ENCODE peak calls at places on chromosome 3, in six cellular contexts. G is HCT116, Y is vagina, X is WERI-Rb-1, K is prostate gland, S is A673. T is an unnamed sample.

GRCh38 chr3:184240384-184241140 is 8.2 kb downstream of the ALG3 start:
- DNase-seq in G (no peak), Y (no peak), X (no peak), K (no peak), S (peak), T (no peak)

GRCh38 chr3:172601066-172601832 is 78.0 kb upstream of the TNFSF10 start:
- DNase-seq in G (no peak), Y (no peak), X (no peak), K (no peak), S (no peak), T (no peak)

GRCh38 chr3:69740103-69741021 is 1.1 kb downstream of the MITF start:
- DNase-seq in G (no peak), Y (no peak), X (peak), K (peak), S (no peak), T (peak)

GRCh38 chr3:185041540-185041939 is 111.3 kb downstream of the C3orf70 start:
- DNase-seq in G (no peak), Y (no peak), X (no peak), K (no peak), S (no peak), T (no peak)

GRCh38 chr3:154151969-154152368 is 30.8 kb downstream of the ARHGEF26 start:
- DNase-seq in G (no peak), Y (no peak), X (no peak), K (no peak), S (no peak), T (no peak)

GRCh38 chr3:184679056-184679502 is 32.8 kb downstream of the MAGEF1 start:
- DNase-seq in G (no peak), Y (no peak), X (no peak), K (no peak), S (peak), T (no peak)

GRCh38 chr3:146558811-146559210 is 14.4 kb upstream of the PLSCR1 start:
- DNase-seq in G (no peak), Y (no peak), X (no peak), K (no peak), S (no peak), T (no peak)

GRCh38 chr3:187718802-187719201 is 16.4 kb upstream of the RTP2 start:
- DNase-seq in G (no peak), Y (no peak), X (no peak), K (no peak), S (no peak), T (no peak)

GRCh38 chr3:12347301-12347700 is 58.4 kb downstream of the PPARG start:
- DNase-seq in G (no peak), Y (no peak), X (no peak), K (no peak), S (no peak), T (no peak)

GRCh38 chr3:155131104-155131503 is 51.0 kb downstream of the MME start:
- DNase-seq in G (no peak), Y (no peak), X (no peak), K (peak), S (no peak), T (peak)

GRCh38 chr3:4994823-4995499 is 15.7 kb downstream of the BHLHE40 start:
- DNase-seq in G (peak), Y (peak), X (peak), K (peak), S (no peak), T (peak)

GRCh38 chr3:10330319-10330718 is 9.4 kb upstream of the SEC13 start:
- DNase-seq in G (no peak), Y (no peak), X (no peak), K (no peak), S (no peak), T (no peak)

GRCh38 chr3:68854170-68854569 is 78.2 kb downstream of the TAFA4 start:
- DNase-seq in G (no peak), Y (no peak), X (no peak), K (no peak), S (no peak), T (no peak)

GRCh38 chr3:45105855-45106655 is 40.1 kb downstream of the CDCP1 start:
- DNase-seq in G (peak), Y (no peak), X (no peak), K (no peak), S (no peak), T (no peak)

GRCh38 chr3:1469248-1469647 is 376.4 kb downstream of the CNTN6 start:
- DNase-seq in G (no peak), Y (no peak), X (no peak), K (no peak), S (no peak), T (no peak)

GRCh38 chr3:188539631-188540194 is 385.8 kb downstream of the LPP start:
- DNase-seq in G (no peak), Y (no peak), X (no peak), K (no peak), S (no peak), T (no peak)

GRCh38 chr3:20128378-20128777 is 57.6 kb downstream of the SGO1 start:
- DNase-seq in G (no peak), Y (no peak), X (no peak), K (peak), S (no peak), T (no peak)

GRCh38 chr3:86801921-86802320 is 189.0 kb downstream of the VGLL3 start:
- DNase-seq in G (no peak), Y (no peak), X (no peak), K (no peak), S (no peak), T (no peak)

GRCh38 chr3:126551839-126552687 is 6.7 kb downstream of the C3orf22 start:
- DNase-seq in G (no peak), Y (no peak), X (peak), K (no peak), S (no peak), T (no peak)

GRCh38 chr3:17974206-17974841 is 231.9 kb upstream of the TBC1D5 start:
- DNase-seq in G (no peak), Y (no peak), X (no peak), K (no peak), S (no peak), T (peak)

GRCh38 chr3:191412764-191413163 is 48.2 kb upstream of the PYDC2 start:
- DNase-seq in G (no peak), Y (no peak), X (no peak), K (no peak), S (peak), T (peak)

GRCh38 chr3:24513463-24513862 is 18.8 kb upstream of the THRB start:
- DNase-seq in G (no peak), Y (no peak), X (no peak), K (no peak), S (no peak), T (no peak)

GRCh38 chr3:185009650-185010049 is 143.2 kb downstream of the C3orf70 start:
- DNase-seq in G (no peak), Y (no peak), X (no peak), K (no peak), S (no peak), T (no peak)

GRCh38 chr3:39267631-39268553 is 11.9 kb downstream of the CX3CR1 start:
- DNase-seq in G (no peak), Y (no peak), X (no peak), K (no peak), S (no peak), T (no peak)

GRCh38 chr3:148746053-148746452 is 48.4 kb downstream of the AGTR1 start:
- DNase-seq in G (no peak), Y (no peak), X (no peak), K (no peak), S (no peak), T (no peak)

GRCh38 chr3:104629038-104629437 is 737.7 kb upstream of the ALCAM start:
- DNase-seq in G (peak), Y (no peak), X (no peak), K (no peak), S (no peak), T (peak)

GRCh38 chr3:32238816-32239637 is 547 bp downstream of the CMTM8 start:
- DNase-seq in G (no peak), Y (no peak), X (peak), K (peak), S (peak), T (peak)

GRCh38 chr3:169150343-169150742 is 513.2 kb downstream of the MECOM start:
- DNase-seq in G (no peak), Y (no peak), X (no peak), K (no peak), S (no peak), T (no peak)
- H3K27ac ChIP-seq in G (no peak), Y (no peak), X (no peak), K (no peak), S (no peak), T (no peak)

DNA sequence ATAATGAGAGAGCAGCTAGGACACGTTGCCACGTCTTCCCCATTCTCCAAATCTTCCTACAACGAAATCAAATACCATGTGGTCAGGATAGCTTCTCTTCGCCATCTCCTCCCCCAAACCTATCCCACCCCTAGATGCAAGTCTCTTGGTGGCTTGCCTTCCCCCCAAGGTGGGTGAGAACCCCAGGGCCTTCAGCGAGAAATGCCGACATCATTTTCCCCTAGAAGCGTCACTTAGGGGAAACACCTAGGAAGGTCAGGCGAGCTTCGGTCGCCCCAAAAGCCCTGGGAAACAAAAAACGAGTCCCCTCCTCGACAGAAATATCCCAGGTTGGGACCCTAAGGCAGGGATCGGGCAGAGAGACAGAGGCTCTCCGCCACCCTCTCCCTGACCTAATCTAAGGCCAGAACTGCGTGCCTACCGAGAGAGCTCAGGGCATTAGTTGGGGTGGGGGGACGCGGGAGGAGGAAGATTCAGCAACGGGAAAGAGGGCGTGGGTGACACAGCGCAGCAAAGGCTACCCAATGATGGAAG is 502 bp downstream of the DPH3 start:
- DNase-seq in G (no peak), Y (no peak), X (no peak), K (no peak), S (no peak), T (no peak)
- H3K27ac ChIP-seq in G (peak), Y (peak), X (peak), K (peak), S (peak), T (peak)

DNA sequence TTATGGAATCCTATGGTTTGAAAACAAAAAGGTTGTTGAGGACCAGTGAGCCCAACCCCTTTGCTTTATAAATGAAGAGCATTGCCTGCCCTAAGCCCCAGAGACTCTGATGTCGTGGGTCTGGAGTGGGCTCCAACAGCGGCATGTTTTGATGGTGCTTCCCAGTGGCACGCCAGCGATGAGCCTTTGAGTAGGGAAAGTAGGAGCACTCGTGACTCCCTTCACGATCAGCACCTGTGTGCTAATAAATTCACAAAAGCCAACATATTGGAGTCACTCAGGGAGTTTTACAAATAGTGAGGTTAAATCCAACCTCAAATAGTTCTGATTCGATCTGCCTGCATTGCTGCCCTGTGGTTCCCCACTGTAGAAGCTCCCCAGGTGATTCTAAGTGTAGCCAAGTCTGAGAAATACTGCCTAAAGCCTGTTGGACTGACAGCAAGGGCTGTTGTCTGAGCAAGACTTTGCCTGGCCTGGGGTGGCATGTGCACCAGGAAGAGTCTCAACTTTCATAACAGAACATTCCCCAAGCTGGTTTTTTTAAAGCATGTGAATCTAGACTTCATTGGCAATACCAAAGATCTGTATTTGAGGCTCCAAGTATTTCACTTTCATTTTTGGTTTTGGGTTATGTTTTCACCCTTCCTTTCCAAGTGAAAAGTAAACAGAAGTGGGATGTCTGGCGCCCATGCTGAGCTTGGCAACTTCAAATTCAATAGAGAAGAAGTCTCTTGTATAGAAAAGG is 9.9 kb downstream of the CCR5 start:
- DNase-seq in G (no peak), Y (no peak), X (no peak), K (peak), S (no peak), T (no peak)
- H3K27ac ChIP-seq in G (no peak), Y (peak), X (no peak), K (peak), S (no peak), T (peak)

GRCh38 chr3:52792961-52793695 is 1.5 kb upstream of the ITIH3 start:
- DNase-seq in G (no peak), Y (no peak), X (no peak), K (no peak), S (peak), T (no peak)
- H3K27ac ChIP-seq in G (no peak), Y (no peak), X (no peak), K (no peak), S (no peak), T (no peak)

GRCh38 chr3:42013652-42014442 is 51.9 kb upstream of the ULK4 start:
- DNase-seq in G (no peak), Y (no peak), X (peak), K (no peak), S (no peak), T (no peak)

GRCh38 chr3:42012935-42013651 is 51.2 kb upstream of the ULK4 start:
- DNase-seq in G (peak), Y (no peak), X (peak), K (peak), S (peak), T (peak)

GRCh38 chr3:42014443-42014945 is 52.6 kb upstream of the ULK4 start:
- DNase-seq in G (no peak), Y (no peak), X (no peak), K (no peak), S (no peak), T (no peak)

GRCh38 chr3:42012378-42012934 is 50.6 kb upstream of the ULK4 start:
- DNase-seq in G (no peak), Y (no peak), X (no peak), K (no peak), S (no peak), T (no peak)

GRCh38 chr3:42014949-42015533 is 53.1 kb upstream of the ULK4 start:
- DNase-seq in G (no peak), Y (no peak), X (peak), K (no peak), S (peak), T (no peak)
- H3K27ac ChIP-seq in G (no peak), Y (peak), X (peak), K (peak), S (peak), T (peak)

T was measured in RWPE1.